ENCODE peak calls at places on chromosomes 4 and X, in six cellular contexts. V, K, J, A, Z and L are unnamed samples.

GRCh38 chr4:183354213-183354612 is 32.0 kb upstream of the CLDN24 start:
- DNase-seq in Z (no peak), K (no peak), J (no peak), A (no peak), V (no peak), L (no peak)

GRCh38 chrX:25278341-25278740 is 262.6 kb upstream of the ARX start:
- DNase-seq in Z (no peak), V (no peak), K (no peak), J (no peak), A (no peak), L (no peak)

GRCh38 chr4:122832732-122833131 is 6.1 kb downstream of the FGF2 start:
- DNase-seq in J (no peak), A (no peak), V (no peak), K (no peak), Z (no peak), L (no peak)

GRCh38 chr4:172725581-172725980 is 443.0 kb upstream of the GALNT7 start:
- DNase-seq in V (no peak), Z (no peak), A (no peak), K (no peak), J (no peak), L (no peak)

GRCh38 chr4:111945014-111945413 is 200.2 kb upstream of the FAM241A start:
- DNase-seq in Z (no peak), A (no peak), K (no peak), J (no peak), V (no peak), L (no peak)

GRCh38 chr4:172344266-172344772 is 531.1 kb downstream of the GALNTL6 start:
- DNase-seq in Z (no peak), J (no peak), A (no peak), V (no peak), K (no peak), L (no peak)

GRCh38 chr4:23789765-23790164 is 100.1 kb downstream of the PPARGC1A start:
- DNase-seq in Z (no peak), A (peak), J (no peak), K (no peak), V (no peak), L (peak)

GRCh38 chrX:69501433-69501832 is 2.7 kb upstream of the NALF2 start:
- DNase-seq in Z (peak), J (no peak), K (no peak), A (no peak), V (no peak), L (no peak)